ENCODE peak calls at places on chromosome 1, in ten cellular contexts. One of them, this sample, is unnamed.
A peak's percentile ranks its signal among the peaks of the same experiment; 100 is the strongest.

GRCh38 chr1:24416666-24417391 is 1.2 kb downstream of the NIPAL3 start:
- DNase-seq in NCI-H2029: no peak
- DNase-seq in HEK293T: no peak
- DNase-seq in heart right ventricle: no peak
- DNase-seq in lower lobe of right lung: no peak
- DNase-seq in GM12878: peak; percentile 34
- DNase-seq in HS-27A: peak; percentile 98
- DNase-seq in esophagus squamous epithelium: no peak
- DNase-seq in IMR-90: peak; percentile 100
- DNase-seq in activated CD4-positive, alpha-beta T cell treated with anti-CD3 and anti-CD28 coated beads for 36 hours: peak; percentile 71
- DNase-seq in this sample: no peak

GRCh38 chr1:243708210-243708609 is 141.8 kb downstream of the AKT3 start:
- DNase-seq in NCI-H2029: no peak
- DNase-seq in HEK293T: no peak
- DNase-seq in heart right ventricle: no peak
- DNase-seq in lower lobe of right lung: no peak
- DNase-seq in GM12878: no peak
- DNase-seq in HS-27A: no peak
- DNase-seq in esophagus squamous epithelium: no peak
- DNase-seq in IMR-90: no peak
- DNase-seq in activated CD4-positive, alpha-beta T cell treated with anti-CD3 and anti-CD28 coated beads for 36 hours: no peak
- DNase-seq in this sample: no peak

GRCh38 chr1:1305300-1306069 is 2.2 kb downstream of the ACAP3 start:
- DNase-seq in NCI-H2029: no peak
- DNase-seq in HEK293T: no peak
- DNase-seq in heart right ventricle: peak; percentile 73
- DNase-seq in lower lobe of right lung: peak; percentile 66
- DNase-seq in GM12878: no peak
- DNase-seq in HS-27A: peak; percentile 63
- DNase-seq in esophagus squamous epithelium: peak; percentile 34
- DNase-seq in IMR-90: peak; percentile 71
- DNase-seq in activated CD4-positive, alpha-beta T cell treated with anti-CD3 and anti-CD28 coated beads for 36 hours: peak; percentile 78
- DNase-seq in this sample: peak; percentile 90

GRCh38 chr1:244137725-244138124 is 86.6 kb downstream of the ZBTB18 start:
- DNase-seq in NCI-H2029: no peak
- DNase-seq in HEK293T: no peak
- DNase-seq in heart right ventricle: no peak
- DNase-seq in lower lobe of right lung: no peak
- DNase-seq in GM12878: no peak
- DNase-seq in HS-27A: no peak
- DNase-seq in esophagus squamous epithelium: no peak
- DNase-seq in IMR-90: peak; percentile 37
- DNase-seq in activated CD4-positive, alpha-beta T cell treated with anti-CD3 and anti-CD28 coated beads for 36 hours: no peak
- DNase-seq in this sample: no peak

GRCh38 chr1:12610305-12610935 is 7.6 kb downstream of the DHRS3 start:
- DNase-seq in NCI-H2029: no peak
- DNase-seq in HEK293T: no peak
- DNase-seq in heart right ventricle: no peak
- DNase-seq in lower lobe of right lung: no peak
- DNase-seq in GM12878: no peak
- DNase-seq in HS-27A: no peak
- DNase-seq in esophagus squamous epithelium: no peak
- DNase-seq in IMR-90: peak; percentile 67
- DNase-seq in activated CD4-positive, alpha-beta T cell treated with anti-CD3 and anti-CD28 coated beads for 36 hours: no peak
- DNase-seq in this sample: no peak

GRCh38 chr1:96660503-96660902 is 61.1 kb upstream of the PTBP2 start:
- DNase-seq in NCI-H2029: no peak
- DNase-seq in HEK293T: no peak
- DNase-seq in heart right ventricle: no peak
- DNase-seq in lower lobe of right lung: no peak
- DNase-seq in GM12878: no peak
- DNase-seq in HS-27A: no peak
- DNase-seq in esophagus squamous epithelium: no peak
- DNase-seq in IMR-90: peak; percentile 82
- DNase-seq in activated CD4-positive, alpha-beta T cell treated with anti-CD3 and anti-CD28 coated beads for 36 hours: no peak
- DNase-seq in this sample: no peak

GRCh38 chr1:180158149-180159147 is 3.8 kb downstream of the QSOX1 start:
- DNase-seq in NCI-H2029: no peak
- DNase-seq in HEK293T: no peak
- DNase-seq in heart right ventricle: no peak
- DNase-seq in lower lobe of right lung: no peak
- DNase-seq in GM12878: no peak
- DNase-seq in HS-27A: no peak
- DNase-seq in esophagus squamous epithelium: no peak
- DNase-seq in IMR-90: no peak
- DNase-seq in activated CD4-positive, alpha-beta T cell treated with anti-CD3 and anti-CD28 coated beads for 36 hours: no peak
- DNase-seq in this sample: no peak

GRCh38 chr1:176466514-176466913 is 3.5 kb downstream of the PAPPA2 start:
- DNase-seq in NCI-H2029: no peak
- DNase-seq in HEK293T: peak; percentile 59
- DNase-seq in heart right ventricle: no peak
- DNase-seq in lower lobe of right lung: no peak
- DNase-seq in GM12878: no peak
- DNase-seq in HS-27A: no peak
- DNase-seq in esophagus squamous epithelium: no peak
- DNase-seq in IMR-90: no peak
- DNase-seq in activated CD4-positive, alpha-beta T cell treated with anti-CD3 and anti-CD28 coated beads for 36 hours: peak; percentile 8
- DNase-seq in this sample: no peak

GRCh38 chr1:23394176-23394575 is 24.5 kb upstream of the ZNF436 start:
- DNase-seq in NCI-H2029: no peak
- DNase-seq in HEK293T: no peak
- DNase-seq in heart right ventricle: no peak
- DNase-seq in lower lobe of right lung: no peak
- DNase-seq in GM12878: no peak
- DNase-seq in HS-27A: no peak
- DNase-seq in esophagus squamous epithelium: no peak
- DNase-seq in IMR-90: peak; percentile 82
- DNase-seq in activated CD4-positive, alpha-beta T cell treated with anti-CD3 and anti-CD28 coated beads for 36 hours: no peak
- DNase-seq in this sample: no peak

GRCh38 chr1:114035304-114035700 is 56.0 kb downstream of the OLFML3 start:
- DNase-seq in NCI-H2029: no peak
- DNase-seq in HEK293T: no peak
- DNase-seq in heart right ventricle: no peak
- DNase-seq in lower lobe of right lung: no peak
- DNase-seq in GM12878: no peak
- DNase-seq in HS-27A: no peak
- DNase-seq in esophagus squamous epithelium: no peak
- DNase-seq in IMR-90: no peak
- DNase-seq in activated CD4-positive, alpha-beta T cell treated with anti-CD3 and anti-CD28 coated beads for 36 hours: no peak
- DNase-seq in this sample: no peak

GRCh38 chr1:111719561-111720239 is 19.5 kb downstream of the INKA2 start:
- DNase-seq in NCI-H2029: no peak
- DNase-seq in HEK293T: no peak
- DNase-seq in heart right ventricle: peak; percentile 60
- DNase-seq in lower lobe of right lung: no peak
- DNase-seq in GM12878: no peak
- DNase-seq in HS-27A: no peak
- DNase-seq in esophagus squamous epithelium: no peak
- DNase-seq in IMR-90: no peak
- DNase-seq in activated CD4-positive, alpha-beta T cell treated with anti-CD3 and anti-CD28 coated beads for 36 hours: no peak
- DNase-seq in this sample: no peak

GRCh38 chr1:155285631-155286044 is 8.4 kb downstream of the HCN3 start:
- DNase-seq in NCI-H2029: no peak
- DNase-seq in HEK293T: no peak
- DNase-seq in heart right ventricle: no peak
- DNase-seq in lower lobe of right lung: no peak
- DNase-seq in GM12878: no peak
- DNase-seq in HS-27A: no peak
- DNase-seq in esophagus squamous epithelium: no peak
- DNase-seq in IMR-90: no peak
- DNase-seq in activated CD4-positive, alpha-beta T cell treated with anti-CD3 and anti-CD28 coated beads for 36 hours: no peak
- DNase-seq in this sample: peak; percentile 66

GRCh38 chr1:101739826-101740330 is 256.8 kb downstream of the OLFM3 start:
- DNase-seq in NCI-H2029: no peak
- DNase-seq in HEK293T: no peak
- DNase-seq in heart right ventricle: no peak
- DNase-seq in lower lobe of right lung: no peak
- DNase-seq in GM12878: no peak
- DNase-seq in HS-27A: no peak
- DNase-seq in esophagus squamous epithelium: no peak
- DNase-seq in IMR-90: no peak
- DNase-seq in activated CD4-positive, alpha-beta T cell treated with anti-CD3 and anti-CD28 coated beads for 36 hours: no peak
- DNase-seq in this sample: no peak

GRCh38 chr1:186374313-186375151 is 521 bp downstream of the TPR start:
- DNase-seq in NCI-H2029: peak; percentile 61
- DNase-seq in HEK293T: peak; percentile 51
- DNase-seq in heart right ventricle: no peak
- DNase-seq in lower lobe of right lung: no peak
- DNase-seq in GM12878: peak; percentile 19
- DNase-seq in HS-27A: no peak
- DNase-seq in esophagus squamous epithelium: no peak
- DNase-seq in IMR-90: peak; percentile 25
- DNase-seq in activated CD4-positive, alpha-beta T cell treated with anti-CD3 and anti-CD28 coated beads for 36 hours: peak; percentile 59
- DNase-seq in this sample: no peak

GRCh38 chr1:31509124-31510072 is 66.9 kb upstream of the TINAGL1 start:
- DNase-seq in NCI-H2029: no peak
- DNase-seq in HEK293T: no peak
- DNase-seq in heart right ventricle: no peak
- DNase-seq in lower lobe of right lung: no peak
- DNase-seq in GM12878: peak; percentile 74
- DNase-seq in HS-27A: no peak
- DNase-seq in esophagus squamous epithelium: no peak
- DNase-seq in IMR-90: no peak
- DNase-seq in activated CD4-positive, alpha-beta T cell treated with anti-CD3 and anti-CD28 coated beads for 36 hours: peak; percentile 57
- DNase-seq in this sample: no peak

GRCh38 chr1:8494681-8495080 is 176.8 kb downstream of the SLC45A1 start:
- DNase-seq in NCI-H2029: no peak
- DNase-seq in HEK293T: no peak
- DNase-seq in heart right ventricle: no peak
- DNase-seq in lower lobe of right lung: no peak
- DNase-seq in GM12878: no peak
- DNase-seq in HS-27A: no peak
- DNase-seq in esophagus squamous epithelium: no peak
- DNase-seq in IMR-90: no peak
- DNase-seq in activated CD4-positive, alpha-beta T cell treated with anti-CD3 and anti-CD28 coated beads for 36 hours: no peak
- DNase-seq in this sample: no peak

GRCh38 chr1:41341365-41341683 is 19.9 kb upstream of the FOXO6 start:
- DNase-seq in NCI-H2029: no peak
- DNase-seq in HEK293T: no peak
- DNase-seq in heart right ventricle: no peak
- DNase-seq in lower lobe of right lung: no peak
- DNase-seq in GM12878: no peak
- DNase-seq in HS-27A: no peak
- DNase-seq in esophagus squamous epithelium: no peak
- DNase-seq in IMR-90: no peak
- DNase-seq in activated CD4-positive, alpha-beta T cell treated with anti-CD3 and anti-CD28 coated beads for 36 hours: no peak
- DNase-seq in this sample: no peak

GRCh38 chr1:69244211-69244610 is 323.5 kb upstream of the LRRC7 start:
- DNase-seq in NCI-H2029: no peak
- DNase-seq in HEK293T: no peak
- DNase-seq in heart right ventricle: no peak
- DNase-seq in lower lobe of right lung: no peak
- DNase-seq in GM12878: no peak
- DNase-seq in HS-27A: no peak
- DNase-seq in esophagus squamous epithelium: no peak
- DNase-seq in IMR-90: no peak
- DNase-seq in activated CD4-positive, alpha-beta T cell treated with anti-CD3 and anti-CD28 coated beads for 36 hours: no peak
- DNase-seq in this sample: no peak

GRCh38 chr1:225427249-225428065 is at the start of gene LBR:
- DNase-seq in NCI-H2029: no peak
- DNase-seq in HEK293T: no peak
- DNase-seq in heart right ventricle: peak; percentile 48
- DNase-seq in lower lobe of right lung: peak; percentile 60
- DNase-seq in GM12878: no peak
- DNase-seq in HS-27A: no peak
- DNase-seq in esophagus squamous epithelium: no peak
- DNase-seq in IMR-90: peak; percentile 16
- DNase-seq in activated CD4-positive, alpha-beta T cell treated with anti-CD3 and anti-CD28 coated beads for 36 hours: peak; percentile 59
- DNase-seq in this sample: peak; percentile 93

GRCh38 chr1:240306673-240307072 is 215.0 kb downstream of the FMN2 start:
- DNase-seq in NCI-H2029: no peak
- DNase-seq in HEK293T: no peak
- DNase-seq in heart right ventricle: no peak
- DNase-seq in lower lobe of right lung: no peak
- DNase-seq in GM12878: no peak
- DNase-seq in HS-27A: no peak
- DNase-seq in esophagus squamous epithelium: no peak
- DNase-seq in IMR-90: peak; percentile 40
- DNase-seq in activated CD4-positive, alpha-beta T cell treated with anti-CD3 and anti-CD28 coated beads for 36 hours: no peak
- DNase-seq in this sample: no peak

GRCh38 chr1:156571261-156571958 is 955 bp downstream of the IQGAP3 start:
- DNase-seq in NCI-H2029: no peak
- DNase-seq in HEK293T: peak; percentile 61
- DNase-seq in heart right ventricle: no peak
- DNase-seq in lower lobe of right lung: no peak
- DNase-seq in GM12878: no peak
- DNase-seq in HS-27A: no peak
- DNase-seq in esophagus squamous epithelium: no peak
- DNase-seq in IMR-90: peak; percentile 96
- DNase-seq in activated CD4-positive, alpha-beta T cell treated with anti-CD3 and anti-CD28 coated beads for 36 hours: peak; percentile 22
- DNase-seq in this sample: no peak

GRCh38 chr1:202964755-202965440 is 2.2 kb downstream of the CYB5R1 start:
- DNase-seq in NCI-H2029: peak; percentile 97
- DNase-seq in HEK293T: no peak
- DNase-seq in heart right ventricle: no peak
- DNase-seq in lower lobe of right lung: no peak
- DNase-seq in GM12878: no peak
- DNase-seq in HS-27A: no peak
- DNase-seq in esophagus squamous epithelium: no peak
- DNase-seq in IMR-90: peak; percentile 79
- DNase-seq in activated CD4-positive, alpha-beta T cell treated with anti-CD3 and anti-CD28 coated beads for 36 hours: no peak
- DNase-seq in this sample: no peak

GRCh38 chr1:77068013-77068412 is 151.2 kb downstream of the PIGK start:
- DNase-seq in NCI-H2029: no peak
- DNase-seq in HEK293T: no peak
- DNase-seq in heart right ventricle: no peak
- DNase-seq in lower lobe of right lung: no peak
- DNase-seq in GM12878: no peak
- DNase-seq in HS-27A: no peak
- DNase-seq in esophagus squamous epithelium: no peak
- DNase-seq in IMR-90: no peak
- DNase-seq in activated CD4-positive, alpha-beta T cell treated with anti-CD3 and anti-CD28 coated beads for 36 hours: no peak
- DNase-seq in this sample: no peak

GRCh38 chr1:223780318-223780717 is 65.4 kb downstream of the TP53BP2 start:
- DNase-seq in NCI-H2029: no peak
- DNase-seq in HEK293T: no peak
- DNase-seq in heart right ventricle: no peak
- DNase-seq in lower lobe of right lung: no peak
- DNase-seq in GM12878: no peak
- DNase-seq in HS-27A: no peak
- DNase-seq in esophagus squamous epithelium: no peak
- DNase-seq in IMR-90: no peak
- DNase-seq in activated CD4-positive, alpha-beta T cell treated with anti-CD3 and anti-CD28 coated beads for 36 hours: no peak
- DNase-seq in this sample: no peak

GRCh38 chr1:245409341-245410195 is 254.8 kb downstream of the KIF26B start:
- DNase-seq in NCI-H2029: no peak
- DNase-seq in HEK293T: no peak
- DNase-seq in heart right ventricle: no peak
- DNase-seq in lower lobe of right lung: no peak
- DNase-seq in GM12878: no peak
- DNase-seq in HS-27A: no peak
- DNase-seq in esophagus squamous epithelium: no peak
- DNase-seq in IMR-90: no peak
- DNase-seq in activated CD4-positive, alpha-beta T cell treated with anti-CD3 and anti-CD28 coated beads for 36 hours: no peak
- DNase-seq in this sample: no peak

GRCh38 chr1:3453891-3454810 is at the start of gene ARHGEF16:
- DNase-seq in NCI-H2029: no peak
- DNase-seq in HEK293T: peak; percentile 79
- DNase-seq in heart right ventricle: peak; percentile 61
- DNase-seq in lower lobe of right lung: peak; percentile 92
- DNase-seq in GM12878: no peak
- DNase-seq in HS-27A: no peak
- DNase-seq in esophagus squamous epithelium: no peak
- DNase-seq in IMR-90: peak; percentile 15
- DNase-seq in activated CD4-positive, alpha-beta T cell treated with anti-CD3 and anti-CD28 coated beads for 36 hours: peak; percentile 59
- DNase-seq in this sample: no peak

GRCh38 chr1:68375919-68376318 is 73.8 kb downstream of the RPE65 start:
- DNase-seq in NCI-H2029: no peak
- DNase-seq in HEK293T: no peak
- DNase-seq in heart right ventricle: no peak
- DNase-seq in lower lobe of right lung: no peak
- DNase-seq in GM12878: no peak
- DNase-seq in HS-27A: no peak
- DNase-seq in esophagus squamous epithelium: no peak
- DNase-seq in IMR-90: peak; percentile 33
- DNase-seq in activated CD4-positive, alpha-beta T cell treated with anti-CD3 and anti-CD28 coated beads for 36 hours: no peak
- DNase-seq in this sample: no peak

This sample was measured in spleen.